ENCODE peak calls at places on chromosomes 3 and 15, in nine cellular contexts. Q, E, P, M, A, N, D, C and J are unnamed samples. For H3K9me3, the result is how much of the 10 kb centered on the place peaks cover.

GRCh38 chr3:177830411-177830849 is 633.1 kb upstream of the TBL1XR1 start:
- DNase-seq in Q (no peak), E (no peak), P (no peak), M (no peak), A (peak), N (no peak), D (no peak), C (no peak), J (peak)

GRCh38 chr3:127534564-127534963 is 56.0 kb downstream of the TPRA1 start:
- DNase-seq in Q (no peak), E (no peak), P (no peak), M (no peak), A (no peak), N (no peak), D (no peak), C (no peak), J (no peak)

GRCh38 chr15:41309226-41309905 is 23.0 kb downstream of the OIP5 start:
- DNase-seq in Q (no peak), E (no peak), P (no peak), M (no peak), A (no peak), N (no peak), D (no peak), C (no peak), J (no peak)

GRCh38 chr3:8529197-8529637 is 27.6 kb downstream of the LMCD1 start:
- DNase-seq in Q (no peak), E (peak), P (no peak), M (no peak), A (no peak), N (no peak), D (no peak), C (no peak), J (no peak)

GRCh38 chr3:110106805-110107204 is 769.5 kb upstream of the DPPA4 start:
- DNase-seq in Q (no peak), E (no peak), P (no peak), M (no peak), A (no peak), N (no peak), D (no peak), C (no peak), J (no peak)

GRCh38 chr3:146159616-146160232 is 1.3 kb downstream of the PLOD2 start:
- DNase-seq in Q (no peak), E (no peak), P (no peak), M (no peak), A (no peak), N (no peak), D (no peak), C (no peak), J (no peak)

GRCh38 chr3:195914648-195915473 is 6.5 kb upstream of the TNK2 start:
- DNase-seq in Q (peak), E (peak), P (peak), M (no peak), A (peak), N (peak), D (peak), C (peak), J (peak)

GRCh38 chr3:129005526-129006303 is 4.6 kb downstream of the EFCC1 start:
- DNase-seq in Q (no peak), E (peak), P (no peak), M (no peak), A (no peak), N (peak), D (peak), C (no peak), J (no peak)

GRCh38 chr15:70017025-70017424 is 80.7 kb downstream of the TLE3 start:
- DNase-seq in Q (no peak), E (no peak), P (no peak), M (no peak), A (no peak), N (no peak), D (no peak), C (no peak), J (no peak)

GRCh38 chr3:114081022-114081421 is 24.5 kb downstream of the QTRT2 start:
- DNase-seq in Q (no peak), E (peak), P (no peak), M (no peak), A (no peak), N (no peak), D (no peak), C (no peak), J (no peak)

GRCh38 chr3:10389995-10390394 is 69.1 kb upstream of the SEC13 start:
- DNase-seq in Q (no peak), E (no peak), P (no peak), M (no peak), A (no peak), N (no peak), D (no peak), C (no peak), J (no peak)

GRCh38 chr3:104628185-104628789 is 738.4 kb upstream of the ALCAM start:
- DNase-seq in Q (peak), E (peak), P (no peak), M (no peak), A (no peak), N (no peak), D (no peak), C (no peak), J (no peak)

GRCh38 chr15:25481208-25481862 is 42.5 kb upstream of the UBE3A start:
- DNase-seq in Q (no peak), E (no peak), P (no peak), M (no peak), A (no peak), N (peak), D (no peak), C (no peak), J (peak)

GRCh38 chr15:70378126-70379031 is 280.7 kb upstream of the TLE3 start:
- DNase-seq in Q (no peak), E (no peak), P (peak), M (no peak), A (peak), N (no peak), D (peak), C (no peak), J (no peak)

GRCh38 chr3:149494022-149494758 is 19.7 kb downstream of the TM4SF4 start:
- DNase-seq in Q (peak), E (peak), P (peak), M (no peak), A (peak), N (peak), D (peak), C (peak), J (peak)

GRCh38 chr3:149536429-149536828 is 61.9 kb downstream of the TM4SF4 start:
- DNase-seq in Q (no peak), E (no peak), P (no peak), M (peak), A (peak), N (peak), D (no peak), C (peak), J (no peak)

GRCh38 chr3:50211930-50212329 is 6.9 kb downstream of the SLC38A3 start:
- DNase-seq in Q (no peak), E (no peak), P (no peak), M (no peak), A (no peak), N (no peak), D (no peak), C (no peak), J (no peak)

GRCh38 chr3:181725033-181725775 is 13.5 kb downstream of the SOX2 start:
- DNase-seq in Q (no peak), E (no peak), P (no peak), M (no peak), A (no peak), N (no peak), D (no peak), C (no peak), J (no peak)

GRCh38 chr15:26697913-26698312 is 75.0 kb downstream of the GABRB3 start:
- DNase-seq in Q (no peak), E (no peak), P (no peak), M (no peak), A (no peak), N (no peak), D (no peak), C (no peak), J (no peak)

GRCh38 chr15:69896606-69897005 is 201.1 kb downstream of the TLE3 start:
- DNase-seq in Q (no peak), E (no peak), P (no peak), M (no peak), A (no peak), N (no peak), D (no peak), C (no peak), J (no peak)

GRCh38 chr3:65851827-65852226 is 186.9 kb downstream of the MAGI1 start:
- DNase-seq in Q (no peak), E (no peak), P (no peak), M (no peak), A (no peak), N (no peak), D (no peak), C (no peak), J (no peak)

GRCh38 chr3:120192579-120192978 is 92.4 kb downstream of the GPR156 start:
- DNase-seq in Q (no peak), E (no peak), P (no peak), M (no peak), A (no peak), N (no peak), D (no peak), C (no peak), J (no peak)

GRCh38 chr3:183490653-183491052 is 62.2 kb upstream of the MCF2L2 start:
- DNase-seq in Q (no peak), E (peak), P (peak), M (no peak), A (no peak), N (peak), D (peak), C (no peak), J (peak)

GRCh38 chr3:24299236-24299635 is 195.4 kb downstream of the THRB start:
- DNase-seq in Q (no peak), E (no peak), P (no peak), M (no peak), A (no peak), N (no peak), D (no peak), C (no peak), J (no peak)

DNA sequence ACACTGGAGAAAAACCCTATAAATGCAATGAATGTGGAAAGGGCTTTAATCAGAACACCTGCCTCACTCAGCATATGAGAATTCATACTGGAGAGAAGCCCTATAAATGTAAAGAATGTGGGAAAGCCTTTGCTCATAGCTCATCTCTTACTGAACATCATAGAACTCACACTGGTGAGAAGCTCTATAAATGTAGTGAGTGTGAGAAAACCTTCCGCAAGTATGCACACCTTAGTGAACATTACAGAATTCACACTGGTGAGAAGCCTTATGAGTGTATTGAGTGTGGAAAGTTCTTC is 7.4 kb upstream of the ZNF501 start:
- DNase-seq in Q (no peak), E (no peak), P (no peak), M (no peak), A (no peak), N (no peak), D (no peak), C (no peak), J (no peak)
- H3K9me3 ChIP-seq in Q (under half), E (under half), P (half or more), M (half or more), A (half or more), N (half or more), D (half or more), C (half or more), J (under half)

GRCh38 chr15:98548172-98548971 is 100.0 kb upstream of the IGF1R start:
- DNase-seq in Q (no peak), E (peak), P (peak), M (peak), A (peak), N (peak), D (peak), C (peak), J (peak)
- TF ChIP-seq POLR2AphosphoS5 in Q (no peak), E (no peak), P (peak), M (peak), A (peak), N (peak), D (peak), C (peak), J (peak)

DNA sequence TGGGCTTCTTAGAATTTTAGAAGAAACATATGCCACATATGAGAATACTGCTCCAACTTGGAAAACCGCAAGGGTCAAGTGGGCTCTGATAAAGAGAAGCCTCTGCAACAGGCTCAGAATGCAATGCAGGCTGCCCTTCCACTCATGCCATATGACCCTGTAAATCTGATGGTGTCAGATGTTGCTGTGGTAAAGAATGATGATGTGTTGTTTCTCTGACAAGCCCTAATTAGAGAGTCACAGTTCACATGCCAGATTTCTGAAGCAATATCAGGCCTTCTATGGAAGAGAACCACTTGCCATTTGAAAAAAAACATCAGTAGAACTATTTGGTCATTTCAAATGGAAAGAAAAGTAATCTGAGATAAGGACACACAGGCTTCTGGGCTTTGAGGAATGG is 749.6 kb downstream of the AGBL1 start:
- DNase-seq in Q (no peak), E (no peak), P (no peak), M (no peak), A (no peak), N (no peak), D (no peak), C (no peak), J (no peak)
- H3K9me3 ChIP-seq in Q (under half), E (under half), P (under half), M (under half), A (under half), N (under half), D (under half), C (under half), J (under half)

DNA sequence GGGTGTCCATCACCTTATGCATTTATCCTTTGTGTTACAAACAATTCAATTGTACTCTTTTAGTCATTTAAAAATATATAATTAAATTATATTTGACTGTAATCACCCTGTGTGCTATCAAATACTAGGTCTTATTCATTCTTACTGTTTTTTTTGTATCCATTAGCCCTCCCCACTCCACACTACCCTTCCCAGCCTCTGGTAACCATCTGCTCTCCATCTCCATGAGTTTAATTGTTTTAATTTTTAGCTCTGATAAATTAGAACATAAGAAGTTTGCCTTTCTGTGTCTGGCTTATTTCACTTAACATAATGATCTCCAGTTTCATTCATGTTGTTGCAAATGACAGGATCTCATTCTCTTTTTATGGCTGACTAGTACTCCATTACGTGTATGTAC is 16.8 kb downstream of the C3orf20 start:
- DNase-seq in Q (no peak), E (no peak), P (no peak), M (no peak), A (no peak), N (no peak), D (no peak), C (no peak), J (no peak)
- TF ChIP-seq POLR2AphosphoS5 in Q (no peak), E (no peak), P (no peak), M (no peak), A (no peak), N (no peak), D (no peak), C (no peak), J (no peak)

GRCh38 chr15:101232677-101233076 is 19.2 kb downstream of the CHSY1 start:
- DNase-seq in Q (no peak), E (no peak), P (no peak), M (no peak), A (no peak), N (no peak), D (no peak), C (no peak), J (no peak)

GRCh38 chr15:101240364-101240763 is 11.5 kb downstream of the CHSY1 start:
- DNase-seq in Q (no peak), E (no peak), P (no peak), M (no peak), A (no peak), N (no peak), D (no peak), C (no peak), J (no peak)

GRCh38 chr15:101233651-101234281 is 18.1 kb downstream of the CHSY1 start:
- DNase-seq in Q (no peak), E (no peak), P (no peak), M (no peak), A (no peak), N (no peak), D (no peak), C (no peak), J (no peak)

GRCh38 chr15:101239724-101240136 is 12.1 kb downstream of the CHSY1 start:
- DNase-seq in Q (no peak), E (no peak), P (no peak), M (no peak), A (no peak), N (no peak), D (no peak), C (no peak), J (no peak)

DNA sequence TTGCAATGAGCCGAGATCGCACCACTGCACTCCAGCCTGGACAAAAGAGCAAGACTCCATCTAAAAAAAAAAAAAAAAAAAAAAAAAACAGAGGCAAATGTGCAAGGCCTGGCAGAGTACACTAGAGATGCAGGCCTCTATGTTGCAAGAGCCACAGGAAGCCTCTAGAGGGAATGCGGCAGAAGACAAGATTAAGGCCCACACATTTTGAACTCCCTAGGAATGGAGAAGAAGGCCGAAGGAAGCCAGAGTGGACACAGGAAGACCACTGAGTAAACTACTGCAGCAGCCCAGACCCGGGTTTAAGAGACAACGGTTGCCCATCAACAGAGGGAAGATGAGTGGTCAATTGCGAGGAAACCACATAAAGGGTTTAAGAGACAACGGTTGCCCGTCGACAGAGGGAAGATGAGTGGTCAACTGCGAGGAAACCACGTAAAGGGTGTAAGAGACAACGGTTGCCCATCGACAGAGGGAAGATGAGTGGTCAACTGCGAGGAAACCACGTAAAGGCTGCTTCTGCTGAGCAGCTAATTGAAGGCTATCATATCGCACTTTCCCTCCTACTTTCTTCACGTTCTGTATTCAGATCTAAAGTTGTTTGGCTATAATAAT is 14.6 kb downstream of the CHSY1 start:
- DNase-seq in Q (no peak), E (no peak), P (no peak), M (no peak), A (no peak), N (no peak), D (no peak), C (no peak), J (no peak)
- H3K9me3 ChIP-seq in Q (under half), E (under half), P (under half), M (under half), A (under half), N (under half), D (under half), C (under half), J (under half)

DNA sequence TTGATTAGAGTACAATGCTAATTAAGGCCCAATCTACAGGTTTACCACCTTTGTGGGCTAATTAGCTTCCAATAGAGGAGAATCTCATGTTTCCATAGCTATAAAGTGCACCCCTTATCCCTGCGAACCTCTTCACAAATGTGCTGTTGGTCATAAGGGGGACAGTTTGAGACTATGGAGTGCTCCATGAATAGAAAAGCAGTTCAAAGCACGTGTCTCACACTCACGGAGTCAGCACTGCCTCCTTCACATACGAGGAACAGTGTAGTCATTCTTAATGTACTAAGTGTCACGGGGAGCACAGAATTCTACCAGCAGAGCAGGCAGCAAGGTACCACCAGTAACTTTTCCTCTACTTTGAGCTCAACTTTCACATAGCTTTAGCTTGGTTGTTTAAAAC is 62.1 kb downstream of the ETV5 start:
- DNase-seq in Q (no peak), E (no peak), P (no peak), M (no peak), A (no peak), N (no peak), D (no peak), C (no peak), J (no peak)
- TF ChIP-seq POLR2AphosphoS5 in Q (no peak), E (no peak), P (no peak), M (no peak), A (no peak), N (no peak), D (no peak), C (no peak), J (no peak)

DNA sequence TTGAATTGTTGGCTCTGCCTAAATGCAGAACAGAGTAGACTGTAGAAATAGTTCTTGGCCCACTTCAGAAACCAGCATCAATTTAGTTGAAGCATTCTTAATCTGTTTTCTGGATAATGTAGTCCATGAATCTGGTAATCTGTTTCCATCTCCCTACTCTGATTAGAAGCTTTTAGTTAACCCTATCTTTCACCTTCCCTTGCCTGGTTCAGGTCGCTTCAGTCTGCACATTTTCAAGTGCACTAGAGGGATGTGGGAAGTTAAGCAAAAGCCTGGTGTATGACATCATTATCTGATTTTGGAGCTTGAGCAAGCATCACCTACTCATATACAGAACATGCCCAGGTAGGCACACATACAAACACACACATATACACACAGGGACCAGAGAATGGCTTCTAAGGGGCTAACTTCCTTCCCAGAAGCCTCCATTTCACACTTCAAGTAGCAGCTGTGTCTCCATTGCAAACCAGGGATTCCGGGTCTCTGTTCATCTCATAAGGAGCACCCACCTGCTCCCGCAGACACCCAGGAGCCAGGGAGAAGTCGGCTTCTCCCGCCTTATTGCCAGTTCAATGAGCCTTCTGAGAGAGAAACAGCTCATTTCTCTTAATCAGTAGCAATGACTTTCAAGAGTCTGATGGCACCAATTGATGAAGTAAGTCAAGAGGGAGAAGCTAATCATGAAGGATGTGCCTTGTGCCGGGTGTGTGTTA is 348.0 kb upstream of the STAC start:
- DNase-seq in Q (no peak), E (no peak), P (no peak), M (no peak), A (no peak), N (no peak), D (no peak), C (no peak), J (no peak)
- H3K9me3 ChIP-seq in Q (under half), E (under half), P (under half), M (under half), A (under half), N (under half), D (under half), C (under half), J (under half)

DNA sequence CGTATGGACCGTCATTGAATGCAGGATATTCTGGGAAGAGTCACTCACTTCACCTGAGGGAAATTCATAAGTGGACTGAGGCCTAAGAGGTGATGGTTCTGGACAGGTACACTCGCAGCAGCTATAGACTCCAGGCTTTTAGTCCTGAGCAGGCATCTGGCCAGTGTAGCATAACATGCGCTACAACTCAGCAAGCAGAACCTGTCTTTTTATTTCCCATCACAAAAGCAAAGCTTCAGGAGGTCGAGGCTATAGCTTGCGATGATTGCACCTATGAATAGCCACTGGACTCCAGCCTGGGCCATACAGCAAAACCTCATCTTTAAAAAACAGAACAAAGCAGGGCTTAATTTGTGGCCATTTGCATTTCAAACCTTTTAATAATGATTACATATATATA is 185.8 kb downstream of the KCNH8 start:
- DNase-seq in Q (no peak), E (no peak), P (no peak), M (no peak), A (no peak), N (no peak), D (no peak), C (no peak), J (no peak)
- TF ChIP-seq POLR2AphosphoS5 in Q (no peak), E (no peak), P (no peak), M (no peak), A (no peak), N (no peak), D (no peak), C (no peak), J (no peak)